ENCODE peak calls at places on chromosome 20, in six cellular contexts. H, O, J, U, B and T are unnamed samples. For H3K79me2, the result is how much of the 10 kb centered on the place peaks cover.

GRCh38 chr20:54525906-54526596 is 50.7 kb downstream of the DOK5 start:
- DNase-seq in J (no peak), B (no peak), O (peak), H (no peak), U (no peak), T (no peak)

GRCh38 chr20:45372646-45373352 is 5.3 kb downstream of the TP53TG5 start:
- DNase-seq in B (no peak), U (peak), H (no peak), J (no peak), O (no peak), T (no peak)

GRCh38 chr20:57157106-57157691 is 109.2 kb downstream of the BMP7 start:
- DNase-seq in J (no peak), B (no peak), O (no peak), U (no peak), H (no peak), T (no peak)

GRCh38 chr20:33874129-33874528 is 63.0 kb downstream of the CHMP4B start:
- DNase-seq in B (no peak), J (no peak), O (no peak), H (no peak), U (no peak), T (no peak)

GRCh38 chr20:11368537-11368936 is 549.2 kb upstream of the BTBD3 start:
- DNase-seq in O (no peak), B (no peak), U (no peak), J (no peak), H (no peak), T (no peak)

GRCh38 chr20:58407966-58408557 is 19.0 kb downstream of the VAPB start:
- DNase-seq in U (no peak), H (no peak), J (no peak), O (no peak), B (no peak), T (no peak)

GRCh38 chr20:60993647-60994046 is 258.4 kb upstream of the CDH4 start:
- DNase-seq in J (no peak), O (peak), H (peak), U (no peak), B (no peak), T (no peak)

GRCh38 chr20:8481636-8482035 is 349.6 kb downstream of the PLCB1 start:
- DNase-seq in O (peak), H (no peak), B (no peak), U (no peak), J (no peak), T (no peak)

GRCh38 chr20:22590662-22591061 is 6.3 kb upstream of the FOXA2 start:
- DNase-seq in B (no peak), O (no peak), U (peak), J (no peak), H (no peak), T (no peak)

GRCh38 chr20:50558483-50558925 is 48.3 kb downstream of the PTPN1 start:
- DNase-seq in B (no peak), J (no peak), U (no peak), O (peak), H (no peak), T (no peak)

GRCh38 chr20:50559856-50560623 is 49.9 kb downstream of the PTPN1 start:
- DNase-seq in O (no peak), U (no peak), H (no peak), J (no peak), B (no peak), T (no peak)

GRCh38 chr20:50560867-50561266 is 50.7 kb downstream of the PTPN1 start:
- DNase-seq in H (no peak), B (no peak), U (no peak), J (no peak), O (no peak), T (no peak)

GRCh38 chr20:50557549-50558134 is 47.5 kb downstream of the PTPN1 start:
- DNase-seq in U (no peak), H (no peak), B (no peak), J (no peak), O (no peak), T (no peak)

GRCh38 chr20:50559149-50559548 is 49.0 kb downstream of the PTPN1 start:
- DNase-seq in J (no peak), H (no peak), U (no peak), B (no peak), O (no peak), T (no peak)
- H3K27ac ChIP-seq in J (no peak), H (no peak), U (no peak), B (no peak), O (no peak), T (no peak)

GRCh38 chr20:31698243-31698802 is 24.3 kb downstream of the BCL2L1 start:
- DNase-seq in O (no peak), J (no peak), U (no peak), H (no peak), B (no peak), T (no peak)
- H3K79me2 ChIP-seq in O (half or more), J (half or more), U (under half), H (half or more), B (half or more), T (half or more)

GRCh38 chr20:1240549-1240948 is 14.7 kb downstream of the RAD21L1 start:
- DNase-seq in H (no peak), U (no peak), B (no peak), O (no peak), J (no peak), T (no peak)

GRCh38 chr20:1245578-1245977 is 19.7 kb downstream of the RAD21L1 start:
- DNase-seq in J (no peak), U (no peak), B (no peak), H (no peak), O (no peak), T (no peak)

GRCh38 chr20:1242530-1242929 is 16.7 kb downstream of the RAD21L1 start:
- DNase-seq in J (no peak), O (peak), B (no peak), H (no peak), U (no peak), T (no peak)

GRCh38 chr20:1241456-1241855 is 15.6 kb downstream of the RAD21L1 start:
- DNase-seq in U (no peak), B (no peak), O (no peak), J (no peak), H (no peak), T (no peak)

GRCh38 chr20:1242099-1242498 is 16.3 kb downstream of the RAD21L1 start:
- DNase-seq in O (no peak), J (no peak), H (no peak), U (no peak), B (no peak), T (no peak)
- H3K27ac ChIP-seq in O (peak), J (no peak), H (no peak), U (no peak), B (no peak), T (no peak)

DNA sequence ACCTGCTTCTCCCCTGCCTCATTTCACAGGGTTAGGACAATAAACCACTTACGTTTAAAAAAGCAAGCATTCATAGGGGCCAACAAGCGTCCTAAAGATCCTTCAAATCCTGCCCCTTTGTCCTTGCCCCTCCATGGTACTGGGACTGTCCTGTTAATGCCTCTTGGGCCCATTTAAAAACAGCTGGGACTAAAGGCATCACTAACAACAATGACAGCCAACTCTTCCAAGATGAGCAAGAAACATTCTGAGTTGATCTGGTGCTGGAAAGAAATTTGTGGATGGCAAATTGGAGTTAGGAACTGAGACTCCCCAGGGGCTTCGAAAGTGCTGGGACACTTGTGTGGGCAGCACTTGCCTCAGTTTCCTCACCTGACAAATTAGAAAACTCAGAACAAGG is 93.4 kb downstream of the ZMYND8 start:
- DNase-seq in B (no peak), H (no peak), O (no peak), U (no peak), J (no peak), T (no peak)
- H3K79me2 ChIP-seq in B (half or more), H (half or more), O (under half), U (under half), J (half or more), T (half or more)

DNA sequence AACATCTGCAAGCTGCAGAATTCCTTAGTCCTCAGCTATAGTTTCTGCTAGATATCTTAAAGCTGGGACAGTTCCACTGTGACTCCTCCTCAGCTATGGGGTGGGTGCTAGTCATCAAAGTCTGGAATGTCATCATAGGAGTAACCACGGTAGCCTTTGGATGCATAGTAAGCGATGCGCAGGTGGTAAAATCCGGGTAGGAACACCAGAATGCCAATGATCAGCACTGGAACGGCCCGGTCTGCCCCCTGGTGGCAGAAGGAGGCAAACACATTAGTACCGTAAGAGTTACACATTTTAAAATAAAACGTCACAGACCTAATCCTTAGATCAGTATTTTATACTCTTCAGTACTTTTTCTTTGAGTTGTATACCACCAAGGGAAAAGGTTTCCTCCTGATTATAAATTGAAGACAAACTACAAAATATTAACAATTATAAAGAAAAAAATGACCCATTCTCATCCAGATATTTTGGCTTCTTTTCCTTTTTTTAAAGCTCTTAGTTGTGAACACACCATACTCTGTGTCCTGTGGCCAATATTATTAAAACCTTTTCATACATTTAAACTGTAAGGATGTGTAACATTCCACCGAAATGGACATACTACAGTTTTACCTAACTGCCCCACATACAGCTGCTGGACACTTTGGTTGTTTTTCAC is 18.9 kb downstream of the PCNA start:
- DNase-seq in B (no peak), J (peak), U (peak), O (peak), H (peak), T (no peak)
- H3K27ac ChIP-seq in B (no peak), J (no peak), U (no peak), O (no peak), H (no peak), T (no peak)

GRCh38 chr20:25566821-25567220 is 18.5 kb downstream of the NINL start:
- DNase-seq in O (no peak), B (no peak), U (no peak), H (no peak), J (no peak), T (no peak)
- H3K79me2 ChIP-seq in O (under half), B (half or more), U (under half), H (half or more), J (half or more), T (under half)